ENCODE peak calls at places on chromosomes 11 and 22, in nine cellular contexts. One of them, this sample, is unnamed.

GRCh38 chr11:11533751-11534150 is 88.1 kb downstream of the GALNT18 start:
- DNase-seq in kidney glomerular epithelial cell: no peak
- DNase-seq in cardiac fibroblast: no peak
- DNase-seq in PC-3: no peak
- DNase-seq in NCI-H748 treated with DMSO at 0.1 percent for 48 hours: no peak
- DNase-seq in IMR-90: no peak
- DNase-seq in chondrocyte: no peak
- DNase-seq in mesenteric fat pad: no peak
- DNase-seq in T-helper 1 cell: no peak
- DNase-seq in this sample: no peak

GRCh38 chr11:129643031-129643721 is 172.5 kb upstream of the TMEM45B start:
- DNase-seq in cardiac fibroblast: peak
- DNase-seq in PC-3: peak
- DNase-seq in T-helper 1 cell: peak
- DNase-seq in mesenteric fat pad: no peak
- DNase-seq in chondrocyte: no peak
- DNase-seq in IMR-90: peak
- DNase-seq in kidney glomerular epithelial cell: peak
- DNase-seq in NCI-H748 treated with DMSO at 0.1 percent for 48 hours: no peak
- DNase-seq in this sample: no peak

GRCh38 chr11:40168461-40168860 is 1291.0 kb downstream of the LRRC4C start:
- DNase-seq in cardiac fibroblast: no peak
- DNase-seq in PC-3: no peak
- DNase-seq in chondrocyte: no peak
- DNase-seq in T-helper 1 cell: no peak
- DNase-seq in IMR-90: no peak
- DNase-seq in mesenteric fat pad: no peak
- DNase-seq in NCI-H748 treated with DMSO at 0.1 percent for 48 hours: no peak
- DNase-seq in kidney glomerular epithelial cell: no peak
- DNase-seq in this sample: no peak

GRCh38 chr22:36579441-36579840 is 50.5 kb upstream of the EIF3D start:
- DNase-seq in T-helper 1 cell: no peak
- DNase-seq in kidney glomerular epithelial cell: no peak
- DNase-seq in PC-3: no peak
- DNase-seq in mesenteric fat pad: no peak
- DNase-seq in chondrocyte: peak
- DNase-seq in NCI-H748 treated with DMSO at 0.1 percent for 48 hours: no peak
- DNase-seq in cardiac fibroblast: no peak
- DNase-seq in IMR-90: no peak
- DNase-seq in this sample: no peak

GRCh38 chr11:111574373-111575230 is 27.6 kb upstream of the SIK2 start:
- DNase-seq in IMR-90: no peak
- DNase-seq in cardiac fibroblast: no peak
- DNase-seq in NCI-H748 treated with DMSO at 0.1 percent for 48 hours: no peak
- DNase-seq in T-helper 1 cell: no peak
- DNase-seq in PC-3: no peak
- DNase-seq in kidney glomerular epithelial cell: no peak
- DNase-seq in mesenteric fat pad: no peak
- DNase-seq in chondrocyte: no peak
- DNase-seq in this sample: no peak

GRCh38 chr22:40919446-40919845 is 31.7 kb upstream of the RBX1 start:
- DNase-seq in IMR-90: no peak
- DNase-seq in cardiac fibroblast: no peak
- DNase-seq in chondrocyte: no peak
- DNase-seq in mesenteric fat pad: no peak
- DNase-seq in NCI-H748 treated with DMSO at 0.1 percent for 48 hours: no peak
- DNase-seq in T-helper 1 cell: no peak
- DNase-seq in PC-3: no peak
- DNase-seq in kidney glomerular epithelial cell: no peak
- DNase-seq in this sample: no peak

GRCh38 chr11:77636738-77637344 is 753 bp downstream of the CLNS1A start:
- DNase-seq in PC-3: no peak
- DNase-seq in mesenteric fat pad: no peak
- DNase-seq in T-helper 1 cell: no peak
- DNase-seq in chondrocyte: no peak
- DNase-seq in IMR-90: no peak
- DNase-seq in kidney glomerular epithelial cell: peak
- DNase-seq in cardiac fibroblast: peak
- DNase-seq in NCI-H748 treated with DMSO at 0.1 percent for 48 hours: no peak
- DNase-seq in this sample: no peak

GRCh38 chr11:95916049-95916448 is 7.9 kb downstream of the MTMR2 start:
- DNase-seq in T-helper 1 cell: no peak
- DNase-seq in NCI-H748 treated with DMSO at 0.1 percent for 48 hours: no peak
- DNase-seq in IMR-90: no peak
- DNase-seq in chondrocyte: no peak
- DNase-seq in cardiac fibroblast: peak
- DNase-seq in PC-3: no peak
- DNase-seq in mesenteric fat pad: no peak
- DNase-seq in kidney glomerular epithelial cell: no peak
- DNase-seq in this sample: no peak

GRCh38 chr11:72735495-72736027 is 16.6 kb downstream of the ARAP1 start:
- DNase-seq in IMR-90: peak
- DNase-seq in T-helper 1 cell: no peak
- DNase-seq in PC-3: peak
- DNase-seq in mesenteric fat pad: no peak
- DNase-seq in chondrocyte: no peak
- DNase-seq in cardiac fibroblast: peak
- DNase-seq in NCI-H748 treated with DMSO at 0.1 percent for 48 hours: no peak
- DNase-seq in kidney glomerular epithelial cell: no peak
- DNase-seq in this sample: no peak

GRCh38 chr11:10566257-10566956 is 2.1 kb downstream of the LYVE1 start:
- DNase-seq in mesenteric fat pad: no peak
- DNase-seq in NCI-H748 treated with DMSO at 0.1 percent for 48 hours: no peak
- DNase-seq in PC-3: no peak
- DNase-seq in chondrocyte: no peak
- DNase-seq in cardiac fibroblast: no peak
- DNase-seq in T-helper 1 cell: no peak
- DNase-seq in IMR-90: no peak
- DNase-seq in kidney glomerular epithelial cell: no peak
- DNase-seq in this sample: no peak

GRCh38 chr11:15006139-15006759 is 34.1 kb upstream of the CALCA start:
- DNase-seq in mesenteric fat pad: no peak
- DNase-seq in cardiac fibroblast: peak
- DNase-seq in T-helper 1 cell: peak
- DNase-seq in NCI-H748 treated with DMSO at 0.1 percent for 48 hours: peak
- DNase-seq in PC-3: peak
- DNase-seq in chondrocyte: no peak
- DNase-seq in IMR-90: peak
- DNase-seq in kidney glomerular epithelial cell: peak
- DNase-seq in this sample: no peak

GRCh38 chr11:117795726-117796455 is 1.1 kb downstream of the DSCAML1 start:
- DNase-seq in IMR-90: no peak
- DNase-seq in kidney glomerular epithelial cell: no peak
- DNase-seq in chondrocyte: no peak
- DNase-seq in PC-3: no peak
- DNase-seq in mesenteric fat pad: no peak
- DNase-seq in T-helper 1 cell: no peak
- DNase-seq in NCI-H748 treated with DMSO at 0.1 percent for 48 hours: no peak
- DNase-seq in cardiac fibroblast: no peak
- DNase-seq in this sample: no peak

GRCh38 chr11:124762077-124762623 is at the start of gene ESAM:
- DNase-seq in cardiac fibroblast: no peak
- DNase-seq in chondrocyte: no peak
- DNase-seq in PC-3: peak
- DNase-seq in IMR-90: no peak
- DNase-seq in NCI-H748 treated with DMSO at 0.1 percent for 48 hours: peak
- DNase-seq in kidney glomerular epithelial cell: no peak
- DNase-seq in T-helper 1 cell: peak
- DNase-seq in mesenteric fat pad: no peak
- DNase-seq in this sample: no peak

GRCh38 chr22:42930810-42931420 is 73.8 kb upstream of the ARFGAP3 start:
- DNase-seq in cardiac fibroblast: peak
- DNase-seq in IMR-90: peak
- DNase-seq in mesenteric fat pad: peak
- DNase-seq in chondrocyte: no peak
- DNase-seq in PC-3: peak
- DNase-seq in NCI-H748 treated with DMSO at 0.1 percent for 48 hours: no peak
- DNase-seq in T-helper 1 cell: no peak
- DNase-seq in kidney glomerular epithelial cell: no peak
- DNase-seq in this sample: no peak

GRCh38 chr11:69166186-69167115 is 10.7 kb downstream of the SMIM38 start:
- DNase-seq in chondrocyte: peak
- DNase-seq in PC-3: peak
- DNase-seq in kidney glomerular epithelial cell: peak
- DNase-seq in NCI-H748 treated with DMSO at 0.1 percent for 48 hours: no peak
- DNase-seq in IMR-90: peak
- DNase-seq in T-helper 1 cell: peak
- DNase-seq in cardiac fibroblast: peak
- DNase-seq in mesenteric fat pad: peak
- DNase-seq in this sample: peak

GRCh38 chr11:100557830-100558611 is 129.1 kb upstream of the ARHGAP42 start:
- DNase-seq in kidney glomerular epithelial cell: peak
- DNase-seq in IMR-90: peak
- DNase-seq in mesenteric fat pad: no peak
- DNase-seq in T-helper 1 cell: no peak
- DNase-seq in chondrocyte: no peak
- DNase-seq in NCI-H748 treated with DMSO at 0.1 percent for 48 hours: no peak
- DNase-seq in PC-3: peak
- DNase-seq in cardiac fibroblast: no peak
- DNase-seq in this sample: no peak

GRCh38 chr22:42743501-42743991 is 22.9 kb upstream of the A4GALT start:
- DNase-seq in NCI-H748 treated with DMSO at 0.1 percent for 48 hours: no peak
- DNase-seq in PC-3: no peak
- DNase-seq in T-helper 1 cell: no peak
- DNase-seq in kidney glomerular epithelial cell: no peak
- DNase-seq in mesenteric fat pad: peak
- DNase-seq in IMR-90: no peak
- DNase-seq in chondrocyte: no peak
- DNase-seq in cardiac fibroblast: peak
- DNase-seq in this sample: no peak

GRCh38 chr11:126393143-126393542 is 37.7 kb downstream of the ST3GAL4 start:
- DNase-seq in T-helper 1 cell: no peak
- DNase-seq in PC-3: no peak
- DNase-seq in chondrocyte: no peak
- DNase-seq in kidney glomerular epithelial cell: no peak
- DNase-seq in NCI-H748 treated with DMSO at 0.1 percent for 48 hours: no peak
- DNase-seq in mesenteric fat pad: peak
- DNase-seq in IMR-90: no peak
- DNase-seq in cardiac fibroblast: no peak
- DNase-seq in this sample: no peak

GRCh38 chr11:77191823-77192495 is 63.9 kb downstream of the MYO7A start:
- DNase-seq in chondrocyte: no peak
- DNase-seq in T-helper 1 cell: peak
- DNase-seq in kidney glomerular epithelial cell: peak
- DNase-seq in PC-3: peak
- DNase-seq in mesenteric fat pad: no peak
- DNase-seq in cardiac fibroblast: peak
- DNase-seq in IMR-90: peak
- DNase-seq in NCI-H748 treated with DMSO at 0.1 percent for 48 hours: peak
- DNase-seq in this sample: peak

GRCh38 chr11:113947989-113948388 is 26.9 kb upstream of the HTR3A start:
- DNase-seq in chondrocyte: no peak
- DNase-seq in mesenteric fat pad: no peak
- DNase-seq in IMR-90: no peak
- DNase-seq in kidney glomerular epithelial cell: no peak
- DNase-seq in PC-3: no peak
- DNase-seq in cardiac fibroblast: no peak
- DNase-seq in NCI-H748 treated with DMSO at 0.1 percent for 48 hours: no peak
- DNase-seq in T-helper 1 cell: no peak
- DNase-seq in this sample: no peak

GRCh38 chr11:35927730-35928129 is 16.1 kb upstream of the LDLRAD3 start:
- DNase-seq in kidney glomerular epithelial cell: no peak
- DNase-seq in PC-3: peak
- DNase-seq in NCI-H748 treated with DMSO at 0.1 percent for 48 hours: no peak
- DNase-seq in IMR-90: peak
- DNase-seq in T-helper 1 cell: no peak
- DNase-seq in cardiac fibroblast: peak
- DNase-seq in mesenteric fat pad: no peak
- DNase-seq in chondrocyte: no peak
- DNase-seq in this sample: no peak

GRCh38 chr11:32081129-32081641 is 9.7 kb upstream of the RCN1 start:
- DNase-seq in chondrocyte: no peak
- DNase-seq in PC-3: peak
- DNase-seq in IMR-90: peak
- DNase-seq in mesenteric fat pad: no peak
- DNase-seq in NCI-H748 treated with DMSO at 0.1 percent for 48 hours: no peak
- DNase-seq in kidney glomerular epithelial cell: no peak
- DNase-seq in T-helper 1 cell: no peak
- DNase-seq in cardiac fibroblast: peak
- DNase-seq in this sample: no peak

GRCh38 chr11:111793863-111794262 is 27.7 kb upstream of the PPP2R1B start:
- DNase-seq in kidney glomerular epithelial cell: peak
- DNase-seq in T-helper 1 cell: no peak
- DNase-seq in cardiac fibroblast: peak
- DNase-seq in PC-3: peak
- DNase-seq in NCI-H748 treated with DMSO at 0.1 percent for 48 hours: no peak
- DNase-seq in mesenteric fat pad: no peak
- DNase-seq in chondrocyte: no peak
- DNase-seq in IMR-90: peak
- DNase-seq in this sample: no peak

GRCh38 chr11:75532200-75532972 is 6.6 kb upstream of the GDPD5 start:
- DNase-seq in IMR-90: peak
- DNase-seq in PC-3: peak
- DNase-seq in mesenteric fat pad: no peak
- DNase-seq in cardiac fibroblast: peak
- DNase-seq in NCI-H748 treated with DMSO at 0.1 percent for 48 hours: peak
- DNase-seq in kidney glomerular epithelial cell: peak
- DNase-seq in chondrocyte: no peak
- DNase-seq in T-helper 1 cell: peak
- DNase-seq in this sample: peak

GRCh38 chr11:108654994-108655631 is 9.8 kb upstream of the DDX10 start:
- DNase-seq in T-helper 1 cell: peak
- DNase-seq in IMR-90: peak
- DNase-seq in cardiac fibroblast: peak
- DNase-seq in chondrocyte: no peak
- DNase-seq in kidney glomerular epithelial cell: peak
- DNase-seq in NCI-H748 treated with DMSO at 0.1 percent for 48 hours: peak
- DNase-seq in mesenteric fat pad: no peak
- DNase-seq in PC-3: peak
- DNase-seq in this sample: no peak

GRCh38 chr11:31236052-31236652 is 133.4 kb downstream of the DCDC1 start:
- DNase-seq in IMR-90: no peak
- DNase-seq in NCI-H748 treated with DMSO at 0.1 percent for 48 hours: peak
- DNase-seq in chondrocyte: no peak
- DNase-seq in PC-3: peak
- DNase-seq in cardiac fibroblast: peak
- DNase-seq in T-helper 1 cell: no peak
- DNase-seq in mesenteric fat pad: no peak
- DNase-seq in kidney glomerular epithelial cell: no peak
- DNase-seq in this sample: no peak

GRCh38 chr11:65502852-65503603 is 4.2 kb downstream of the MALAT1 start:
- DNase-seq in chondrocyte: no peak
- DNase-seq in kidney glomerular epithelial cell: no peak
- DNase-seq in NCI-H748 treated with DMSO at 0.1 percent for 48 hours: peak
- DNase-seq in PC-3: no peak
- DNase-seq in T-helper 1 cell: peak
- DNase-seq in IMR-90: peak
- DNase-seq in mesenteric fat pad: no peak
- DNase-seq in cardiac fibroblast: peak
- DNase-seq in this sample: no peak

GRCh38 chr11:58285483-58286040 is 17.5 kb upstream of the OR10W1 start:
- DNase-seq in cardiac fibroblast: no peak
- DNase-seq in IMR-90: no peak
- DNase-seq in PC-3: peak
- DNase-seq in chondrocyte: no peak
- DNase-seq in T-helper 1 cell: no peak
- DNase-seq in mesenteric fat pad: no peak
- DNase-seq in NCI-H748 treated with DMSO at 0.1 percent for 48 hours: no peak
- DNase-seq in kidney glomerular epithelial cell: no peak
- DNase-seq in this sample: no peak

GRCh38 chr22:21025266-21025665 is 7.1 kb downstream of the SLC7A4 start:
- DNase-seq in chondrocyte: no peak
- DNase-seq in T-helper 1 cell: no peak
- DNase-seq in mesenteric fat pad: no peak
- DNase-seq in kidney glomerular epithelial cell: no peak
- DNase-seq in IMR-90: no peak
- DNase-seq in cardiac fibroblast: no peak
- DNase-seq in NCI-H748 treated with DMSO at 0.1 percent for 48 hours: no peak
- DNase-seq in PC-3: no peak
- DNase-seq in this sample: no peak

GRCh38 chr11:62142043-62142375 is 18.2 kb downstream of the INCENP start:
- DNase-seq in PC-3: no peak
- DNase-seq in IMR-90: no peak
- DNase-seq in chondrocyte: no peak
- DNase-seq in mesenteric fat pad: peak
- DNase-seq in T-helper 1 cell: no peak
- DNase-seq in NCI-H748 treated with DMSO at 0.1 percent for 48 hours: no peak
- DNase-seq in cardiac fibroblast: no peak
- DNase-seq in kidney glomerular epithelial cell: no peak
- DNase-seq in this sample: peak

GRCh38 chr11:85787809-85788805 is 22.8 kb downstream of the SYTL2 start:
- DNase-seq in chondrocyte: no peak
- DNase-seq in PC-3: peak
- DNase-seq in IMR-90: peak
- DNase-seq in kidney glomerular epithelial cell: peak
- DNase-seq in NCI-H748 treated with DMSO at 0.1 percent for 48 hours: no peak
- DNase-seq in cardiac fibroblast: no peak
- DNase-seq in mesenteric fat pad: no peak
- DNase-seq in T-helper 1 cell: no peak
- DNase-seq in this sample: no peak